ENCODE peak calls at places on chromosomes 6 and 20, in ten cellular contexts. B is ovary, H is coronary artery, W is neuronal stem cell, D is lower lobe of right lung, X is lower leg skin, Q is dorsolateral prefrontal cortex, F is WERI-Rb-1, V is GM06990, J is cardiac fibroblast. C is an unnamed sample.

GRCh38 chr6:111417181-111417585 is 65.8 kb downstream of the REV3L start:
- DNase-seq in B (no peak), H (no peak), W (no peak), D (no peak), X (peak), Q (no peak), F (no peak), V (no peak), J (peak), C (no peak)

GRCh38 chr20:17654649-17655285 is 27.3 kb downstream of the RRBP1 start:
- DNase-seq in B (peak), H (no peak), W (peak), D (no peak), X (no peak), Q (no peak), F (peak), V (no peak), J (peak), C (no peak)

GRCh38 chr20:35891375-35891774 is 62.9 kb downstream of the SCAND1 start:
- DNase-seq in B (no peak), H (no peak), W (no peak), D (no peak), X (no peak), Q (no peak), F (no peak), V (no peak), J (peak), C (no peak)

GRCh38 chr6:169640347-169640972 is 61.4 kb downstream of the WDR27 start:
- DNase-seq in B (no peak), H (no peak), W (no peak), D (peak), X (no peak), Q (no peak), F (no peak), V (no peak), J (no peak), C (no peak)

GRCh38 chr20:49612127-49612738 is 44.3 kb upstream of the PTGIS start:
- DNase-seq in B (no peak), H (no peak), W (no peak), D (peak), X (no peak), Q (peak), F (no peak), V (no peak), J (no peak), C (no peak)

GRCh38 chr6:90397929-90398674 is 101.5 kb upstream of the BACH2 start:
- DNase-seq in B (no peak), H (no peak), W (no peak), D (no peak), X (no peak), Q (no peak), F (no peak), V (no peak), J (no peak), C (no peak)

GRCh38 chr6:159212026-159212425 is 42.8 kb downstream of the FNDC1 start:
- DNase-seq in B (no peak), H (no peak), W (no peak), D (no peak), X (no peak), Q (no peak), F (no peak), V (no peak), J (no peak), C (peak)

GRCh38 chr6:31729515-31729978 is 448 bp upstream of the DDAH2 start:
- DNase-seq in B (peak), H (peak), W (peak), D (peak), X (peak), Q (peak), F (peak), V (peak), J (peak), C (peak)

GRCh38 chr6:169741344-169741743 is 10.0 kb downstream of the DYNLT2 start:
- DNase-seq in B (no peak), H (no peak), W (no peak), D (no peak), X (no peak), Q (no peak), F (no peak), V (no peak), J (no peak), C (no peak)

GRCh38 chr6:150622941-150623874 is 23.5 kb downstream of the PLEKHG1 start:
- DNase-seq in B (no peak), H (no peak), W (no peak), D (no peak), X (no peak), Q (no peak), F (no peak), V (peak), J (no peak), C (no peak)

GRCh38 chr6:144217264-144217663 is 66.9 kb downstream of the STX11 start:
- DNase-seq in B (no peak), H (no peak), W (no peak), D (no peak), X (no peak), Q (no peak), F (no peak), V (no peak), J (peak), C (no peak)

DNA sequence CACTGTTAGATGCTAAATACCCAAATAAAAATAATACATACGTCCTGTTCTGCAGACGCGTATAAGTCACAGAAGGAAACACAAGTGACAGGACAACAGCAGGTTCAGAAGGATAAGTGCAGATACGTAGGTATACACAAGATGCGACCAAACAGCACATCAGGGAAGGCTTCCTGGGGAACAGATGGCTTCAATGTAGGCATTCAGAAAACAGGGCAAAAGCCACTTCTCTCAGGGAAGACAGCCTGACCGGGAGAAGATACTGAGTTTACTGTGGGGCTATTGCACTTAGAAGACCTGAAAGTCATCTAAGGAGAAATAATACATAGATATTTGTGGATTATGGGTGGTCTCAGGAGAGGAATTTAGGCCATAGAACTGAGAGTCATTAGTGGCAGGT is 1.9 kb downstream of the HLA-DPA1 start:
- DNase-seq in B (no peak), H (no peak), W (no peak), D (no peak), X (no peak), Q (no peak), F (no peak), V (no peak), J (no peak), C (no peak)
- H3K4me3 ChIP-seq in B (no peak), H (peak), W (no peak), D (peak), X (no peak), Q (no peak), F (no peak), V (peak), J (no peak), C (no peak)

GRCh38 chr6:41559655-41560439 is 13.7 kb downstream of the FOXP4 start:
- DNase-seq in B (no peak), H (no peak), W (no peak), D (no peak), X (no peak), Q (no peak), F (no peak), V (no peak), J (no peak), C (no peak)
- H3K4me3 ChIP-seq in B (peak), H (peak), W (no peak), D (peak), X (no peak), Q (peak), F (no peak), V (peak), J (peak), C (peak)

GRCh38 chr6:113859349-113860164 is 2.4 kb downstream of the MARCKS start:
- DNase-seq in B (peak), H (no peak), W (no peak), D (peak), X (no peak), Q (no peak), F (peak), V (peak), J (peak), C (peak)
- H3K4me3 ChIP-seq in B (peak), H (peak), W (peak), D (peak), X (peak), Q (peak), F (peak), V (peak), J (peak), C (peak)

GRCh38 chr6:126110494-126111270 is 124.3 kb downstream of the TRMT11 start:
- DNase-seq in B (no peak), H (no peak), W (no peak), D (no peak), X (no peak), Q (no peak), F (peak), V (no peak), J (no peak), C (no peak)

GRCh38 chr6:126103993-126104392 is 117.7 kb downstream of the TRMT11 start:
- DNase-seq in B (no peak), H (no peak), W (no peak), D (no peak), X (no peak), Q (no peak), F (no peak), V (no peak), J (no peak), C (no peak)

GRCh38 chr6:126112171-126112632 is 125.9 kb downstream of the TRMT11 start:
- DNase-seq in B (no peak), H (no peak), W (no peak), D (no peak), X (no peak), Q (no peak), F (no peak), V (no peak), J (peak), C (no peak)

GRCh38 chr6:126102358-126102757 is 116.0 kb downstream of the TRMT11 start:
- DNase-seq in B (no peak), H (no peak), W (no peak), D (no peak), X (no peak), Q (no peak), F (no peak), V (no peak), J (no peak), C (no peak)

GRCh38 chr6:126107475-126108121 is 121.3 kb downstream of the TRMT11 start:
- DNase-seq in B (no peak), H (no peak), W (peak), D (no peak), X (no peak), Q (no peak), F (no peak), V (no peak), J (peak), C (no peak)
- H3K4me3 ChIP-seq in B (no peak), H (no peak), W (no peak), D (no peak), X (no peak), Q (no peak), F (no peak), V (no peak), J (no peak), C (no peak)

GRCh38 chr6:125818659-125819297 is 28.0 kb downstream of the NCOA7 start:
- DNase-seq in B (no peak), H (no peak), W (no peak), D (no peak), X (no peak), Q (no peak), F (no peak), V (no peak), J (peak), C (no peak)
- H3K4me3 ChIP-seq in B (no peak), H (peak), W (no peak), D (no peak), X (no peak), Q (no peak), F (no peak), V (no peak), J (no peak), C (no peak)

GRCh38 chr6:12008366-12009179 is 3.5 kb upstream of the HIVEP1 start:
- DNase-seq in B (peak), H (peak), W (peak), D (peak), X (peak), Q (no peak), F (peak), V (peak), J (peak), C (peak)
- H3K4me3 ChIP-seq in B (peak), H (peak), W (peak), D (peak), X (peak), Q (peak), F (peak), V (peak), J (peak), C (peak)

DNA sequence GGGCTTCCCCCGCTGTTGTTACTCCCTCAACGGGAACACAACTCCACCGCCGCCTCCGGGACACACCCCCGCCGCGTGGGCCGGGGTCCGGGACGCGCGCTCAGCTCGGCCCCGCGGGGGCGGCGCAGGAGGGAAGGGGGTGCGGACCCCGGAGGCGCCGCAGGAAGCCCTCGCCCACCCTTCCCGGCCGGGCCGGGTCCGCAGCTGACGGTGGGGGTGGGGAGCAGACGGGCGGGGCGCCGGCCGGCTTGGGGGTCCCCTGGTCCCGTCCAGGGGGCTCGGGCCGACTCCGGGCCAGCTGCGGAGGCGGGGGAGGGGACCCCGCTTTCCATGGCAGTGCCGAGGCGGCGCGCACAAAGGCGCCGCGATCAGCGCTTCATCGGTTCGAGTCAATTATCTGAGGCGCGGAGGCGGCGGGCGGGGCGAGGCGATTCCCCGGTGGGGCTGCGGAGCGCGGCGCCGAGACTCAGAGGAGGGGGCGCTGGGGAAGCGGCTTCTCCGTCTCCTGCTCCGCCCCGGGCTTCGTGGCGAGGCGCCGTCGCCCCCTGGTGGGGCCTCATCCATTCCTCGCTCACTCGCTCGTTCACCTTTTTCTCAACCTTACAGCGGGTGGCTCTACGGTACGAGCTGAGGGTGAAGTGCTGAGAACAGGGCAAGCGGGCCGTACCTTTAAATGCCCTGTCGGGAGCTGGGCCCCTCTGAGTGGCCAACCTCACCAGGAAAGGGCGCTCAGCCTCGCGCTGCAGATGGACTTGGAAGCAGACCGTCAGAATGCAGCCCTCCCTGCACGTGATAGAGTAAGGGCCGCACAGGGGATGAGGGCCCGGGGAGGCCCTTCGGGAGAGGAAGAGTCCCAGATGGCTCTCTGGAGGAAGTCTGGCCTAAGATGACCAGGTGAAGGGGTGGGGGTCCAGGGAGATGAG is 40.0 kb downstream of the SLC52A3 start:
- DNase-seq in B (peak), H (no peak), W (peak), D (peak), X (no peak), Q (no peak), F (peak), V (peak), J (peak), C (peak)
- H3K4me3 ChIP-seq in B (no peak), H (peak), W (no peak), D (peak), X (no peak), Q (peak), F (peak), V (peak), J (peak), C (peak)

GRCh38 chr20:38033330-38034107 is at the start of the genes RPRD1B and TTI1:
- DNase-seq in B (peak), H (peak), W (peak), D (peak), X (peak), Q (peak), F (peak), V (peak), J (peak), C (peak)

GRCh38 chr20:38032585-38033329 is 499 bp downstream of the TTI1 start:
- DNase-seq in B (no peak), H (no peak), W (no peak), D (peak), X (no peak), Q (no peak), F (no peak), V (peak), J (peak), C (peak)

GRCh38 chr20:38031957-38032356 is 1.3 kb downstream of the TTI1 start:
- DNase-seq in B (no peak), H (no peak), W (no peak), D (no peak), X (no peak), Q (no peak), F (no peak), V (no peak), J (no peak), C (no peak)

GRCh38 chr20:38034108-38034649 is 633 bp downstream of the RPRD1B start:
- DNase-seq in B (no peak), H (no peak), W (no peak), D (no peak), X (no peak), Q (no peak), F (no peak), V (no peak), J (no peak), C (no peak)

DNA sequence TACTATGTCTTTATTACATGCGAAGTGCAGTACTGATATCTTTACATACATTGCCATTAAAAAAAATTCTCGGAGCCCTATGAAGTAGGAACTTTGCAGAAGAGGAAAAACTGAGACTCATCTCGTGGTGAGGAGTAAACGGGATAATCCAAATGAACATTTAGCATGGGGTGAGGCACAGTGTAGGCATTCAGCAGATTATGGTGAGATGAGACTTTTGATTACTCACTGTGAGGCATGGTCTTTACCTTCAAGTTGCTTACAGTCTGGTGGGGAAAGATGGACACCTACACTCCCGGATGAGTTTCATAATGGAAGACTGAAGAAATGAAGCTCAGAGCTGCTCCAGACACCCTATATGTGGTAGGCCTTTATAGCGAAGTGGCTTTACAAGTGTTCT is 1.4 kb downstream of the RPRD1B start:
- DNase-seq in B (no peak), H (no peak), W (no peak), D (no peak), X (no peak), Q (no peak), F (no peak), V (no peak), J (no peak), C (no peak)
- H3K4me3 ChIP-seq in B (peak), H (peak), W (peak), D (peak), X (no peak), Q (peak), F (no peak), V (peak), J (no peak), C (peak)

GRCh38 chr20:63854766-63855362 is 6.4 kb upstream of the ABHD16B start:
- DNase-seq in B (peak), H (no peak), W (no peak), D (no peak), X (no peak), Q (no peak), F (peak), V (no peak), J (no peak), C (peak)
- H3K4me3 ChIP-seq in B (peak), H (peak), W (no peak), D (peak), X (no peak), Q (peak), F (peak), V (no peak), J (no peak), C (peak)

GRCh38 chr6:42988486-42989020 is 4.2 kb downstream of the PPP2R5D start:
- DNase-seq in B (no peak), H (no peak), W (no peak), D (no peak), X (no peak), Q (no peak), F (no peak), V (no peak), J (peak), C (no peak)
- H3K4me3 ChIP-seq in B (no peak), H (no peak), W (no peak), D (no peak), X (no peak), Q (no peak), F (no peak), V (no peak), J (no peak), C (no peak)